ENCODE peak calls at places on chromosomes 1 and 21, in eight cellular contexts. K is prostate gland, Q is AG04450, O is fibroblast of the aortic adventitia, S is ascending aorta, F is NB4, N is HCT116, C is brain microvascular endothelial cell. L is an unnamed sample.

GRCh38 chr1:115262886-115263285 is 75.2 kb downstream of the NGF start:
- DNase-seq in K (no peak), Q (peak), O (peak), S (no peak), F (no peak), N (no peak), C (peak), L (no peak)

GRCh38 chr1:40663324-40664166 is 1.9 kb downstream of the RIMS3 start:
- DNase-seq in K (no peak), Q (no peak), O (no peak), S (no peak), F (peak), N (no peak), C (no peak), L (no peak)

GRCh38 chr1:69421286-69421685 is 146.4 kb upstream of the LRRC7 start:
- DNase-seq in K (no peak), Q (no peak), O (no peak), S (no peak), F (no peak), N (no peak), C (peak), L (no peak)

GRCh38 chr1:102772831-102773230 is 335.5 kb downstream of the COL11A1 start:
- DNase-seq in K (no peak), Q (no peak), O (no peak), S (no peak), F (no peak), N (no peak), C (no peak), L (no peak)

GRCh38 chr1:201125019-201125418 is 2.0 kb downstream of the ASCL5 start:
- DNase-seq in K (no peak), Q (no peak), O (no peak), S (no peak), F (no peak), N (no peak), C (no peak), L (no peak)

GRCh38 chr1:44318097-44319088 is 36.7 kb downstream of the ERI3 start:
- DNase-seq in K (no peak), Q (peak), O (peak), S (no peak), F (peak), N (no peak), C (peak), L (no peak)

GRCh38 chr1:1554926-1555915 is 14.8 kb upstream of the TMEM240 start:
- DNase-seq in K (no peak), Q (no peak), O (peak), S (no peak), F (no peak), N (no peak), C (peak), L (no peak)

GRCh38 chr21:45209685-45210284 is 77.9 kb downstream of the POFUT2 start:
- DNase-seq in K (no peak), Q (no peak), O (no peak), S (peak), F (no peak), N (no peak), C (no peak), L (no peak)

GRCh38 chr1:85356130-85356529 is 79.7 kb upstream of the BCL10 start:
- DNase-seq in K (no peak), Q (no peak), O (no peak), S (no peak), F (no peak), N (no peak), C (no peak), L (no peak)

GRCh38 chr21:44911384-44912157 is 9.1 kb downstream of the ITGB2 start:
- DNase-seq in K (peak), Q (no peak), O (no peak), S (peak), F (no peak), N (no peak), C (no peak), L (no peak)

GRCh38 chr1:41045740-41046139 is 24.2 kb upstream of the SLFNL1 start:
- DNase-seq in K (peak), Q (no peak), O (peak), S (peak), F (no peak), N (no peak), C (peak), L (peak)

GRCh38 chr21:38902608-38903445 is 97.1 kb downstream of the ETS2 start:
- DNase-seq in K (no peak), Q (no peak), O (peak), S (no peak), F (no peak), N (no peak), C (no peak), L (no peak)

GRCh38 chr21:41478319-41479177 is 29.4 kb downstream of the TMPRSS2 start:
- DNase-seq in K (no peak), Q (no peak), O (no peak), S (no peak), F (no peak), N (no peak), C (no peak), L (no peak)

GRCh38 chr1:21904725-21905520 is 32.2 kb downstream of the HSPG2 start:
- DNase-seq in K (no peak), Q (no peak), O (peak), S (peak), F (peak), N (peak), C (peak), L (peak)

GRCh38 chr1:59013276-59013927 is 229.6 kb upstream of the JUN start:
- DNase-seq in K (peak), Q (no peak), O (peak), S (no peak), F (no peak), N (no peak), C (peak), L (no peak)

GRCh38 chr1:230073371-230074035 is 6.5 kb downstream of the GALNT2 start:
- DNase-seq in K (no peak), Q (peak), O (no peak), S (no peak), F (no peak), N (no peak), C (peak), L (no peak)

GRCh38 chr1:22709227-22709626 is 1.4 kb upstream of the EPHB2 start:
- DNase-seq in K (no peak), Q (no peak), O (no peak), S (no peak), F (no peak), N (no peak), C (no peak), L (no peak)

GRCh38 chr21:28605138-28605537 is 387.5 kb downstream of the LTN1 start:
- DNase-seq in K (no peak), Q (no peak), O (no peak), S (no peak), F (no peak), N (no peak), C (no peak), L (no peak)

GRCh38 chr1:82343381-82343780 is 542.6 kb downstream of the ADGRL2 start:
- DNase-seq in K (no peak), Q (no peak), O (no peak), S (no peak), F (no peak), N (no peak), C (peak), L (no peak)

GRCh38 chr21:31316488-31317169 is 27.4 kb downstream of the TIAM1 start:
- DNase-seq in K (no peak), Q (no peak), O (peak), S (no peak), F (no peak), N (peak), C (peak), L (no peak)

GRCh38 chr1:23957096-23957495 is 2.5 kb upstream of the PNRC2 start:
- DNase-seq in K (peak), Q (no peak), O (no peak), S (no peak), F (no peak), N (no peak), C (no peak), L (no peak)

GRCh38 chr1:53705446-53706096 is 33.4 kb downstream of the GLIS1 start:
- DNase-seq in K (no peak), Q (no peak), O (no peak), S (no peak), F (no peak), N (no peak), C (no peak), L (no peak)

GRCh38 chr1:4174291-4175200 is 274.5 kb upstream of the C1orf174 start:
- DNase-seq in K (no peak), Q (no peak), O (no peak), S (no peak), F (no peak), N (no peak), C (no peak), L (no peak)

GRCh38 chr1:35173516-35174224 is 19.3 kb downstream of the SFPQ start:
- DNase-seq in K (no peak), Q (no peak), O (no peak), S (no peak), F (peak), N (no peak), C (no peak), L (no peak)

GRCh38 chr1:97412155-97412554 is 508.7 kb downstream of the DPYD start:
- DNase-seq in K (no peak), Q (no peak), O (peak), S (no peak), F (no peak), N (no peak), C (no peak), L (no peak)

GRCh38 chr21:45412909-45413581 is 8.1 kb downstream of the COL18A1 start:
- DNase-seq in K (no peak), Q (no peak), O (no peak), S (peak), F (no peak), N (no peak), C (no peak), L (no peak)

GRCh38 chr1:109188776-109189175 is 24.9 kb upstream of the SARS1 start:
- DNase-seq in K (no peak), Q (no peak), O (no peak), S (no peak), F (no peak), N (no peak), C (no peak), L (no peak)

GRCh38 chr1:109190189-109190588 is 23.5 kb upstream of the SARS1 start:
- DNase-seq in K (no peak), Q (no peak), O (no peak), S (no peak), F (no peak), N (no peak), C (no peak), L (no peak)

GRCh38 chr1:109192433-109192832 is 21.3 kb upstream of the SARS1 start:
- DNase-seq in K (no peak), Q (no peak), O (no peak), S (no peak), F (no peak), N (no peak), C (no peak), L (no peak)

GRCh38 chr1:109193653-109194590 is 19.8 kb upstream of the SARS1 start:
- DNase-seq in K (no peak), Q (no peak), O (no peak), S (no peak), F (peak), N (no peak), C (no peak), L (no peak)

GRCh38 chr1:109191377-109191776 is 22.3 kb upstream of the SARS1 start:
- DNase-seq in K (no peak), Q (no peak), O (no peak), S (no peak), F (peak), N (no peak), C (no peak), L (no peak)
- H3K4me3 ChIP-seq in K (no peak), Q (no peak), O (no peak), S (no peak), F (no peak), N (no peak), C (no peak), L (no peak)

DNA sequence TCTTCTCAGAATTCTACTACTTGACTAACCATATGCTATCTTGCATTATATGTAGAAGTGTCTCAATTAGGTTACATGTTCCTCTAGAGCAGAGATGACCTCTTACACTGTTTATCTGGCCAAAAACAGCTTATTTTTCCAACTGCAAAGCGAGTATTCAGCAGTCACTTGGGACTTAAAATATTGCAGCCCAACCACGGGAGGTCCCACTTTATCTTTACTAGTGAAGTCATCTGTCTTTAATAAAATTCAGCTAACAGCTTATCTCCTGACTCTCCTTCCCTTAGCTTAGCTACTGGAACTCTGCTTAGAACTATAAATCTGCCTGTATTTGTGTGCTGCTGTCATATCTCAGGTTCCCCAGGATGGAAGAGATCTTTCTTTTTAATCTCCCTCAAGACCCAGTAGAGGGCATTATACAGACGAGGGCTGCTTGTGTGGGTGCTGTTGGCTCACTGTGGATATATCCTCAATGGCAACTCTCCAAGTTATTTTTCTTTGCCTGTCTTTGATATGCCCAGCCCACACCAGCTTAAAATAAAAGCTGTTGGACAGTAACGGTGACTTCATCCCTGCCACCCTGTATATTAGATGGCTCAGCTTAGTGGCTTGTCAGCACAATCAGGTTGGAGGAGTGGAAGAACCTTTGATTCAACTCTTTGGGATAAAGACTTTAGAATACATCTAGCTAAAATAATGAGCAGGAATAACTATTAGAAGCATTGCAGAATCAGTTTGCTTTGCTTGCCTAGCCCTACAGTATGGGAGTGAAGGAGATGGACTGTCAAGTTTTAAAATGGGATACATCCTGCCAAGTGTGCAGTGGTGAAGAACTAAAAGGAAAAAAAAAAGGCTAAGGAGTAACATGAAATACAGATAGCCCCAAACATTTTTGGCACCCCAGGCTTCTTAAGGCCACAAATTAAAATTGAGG is 9.6 kb downstream of the ENSA start:
- DNase-seq in K (peak), Q (no peak), O (peak), S (no peak), F (peak), N (no peak), C (peak), L (peak)
- TF ChIP-seq CTCF in K (peak), Q (peak), O (peak), S (no peak), F (peak), N (peak), C (peak), L (peak)

GRCh38 chr1:156963621-156964020 is 43.2 kb downstream of the LRRC71 start:
- DNase-seq in K (no peak), Q (no peak), O (no peak), S (no peak), F (peak), N (no peak), C (no peak), L (no peak)
- H3K4me3 ChIP-seq in K (no peak), Q (no peak), O (no peak), S (no peak), F (no peak), N (no peak), C (no peak), L (no peak)

GRCh38 chr1:195939844-195940243 is 668.4 kb downstream of the KCNT2 start:
- DNase-seq in K (no peak), Q (no peak), O (peak), S (no peak), F (no peak), N (no peak), C (no peak), L (no peak)
- TF ChIP-seq CTCF in K (no peak), Q (peak), O (no peak), S (no peak), F (no peak), N (peak), C (peak), L (peak)

GRCh38 chr1:30866594-30866993 is 42.0 kb downstream of the SDC3 start:
- DNase-seq in K (no peak), Q (no peak), O (no peak), S (no peak), F (no peak), N (no peak), C (no peak), L (no peak)

GRCh38 chr1:30867537-30867936 is 41.0 kb downstream of the SDC3 start:
- DNase-seq in K (no peak), Q (no peak), O (no peak), S (no peak), F (no peak), N (no peak), C (no peak), L (no peak)

GRCh38 chr1:30860320-30860652 is 48.3 kb downstream of the SDC3 start:
- DNase-seq in K (no peak), Q (no peak), O (no peak), S (no peak), F (no peak), N (no peak), C (no peak), L (no peak)

GRCh38 chr1:30864681-30865080 is 43.9 kb downstream of the SDC3 start:
- DNase-seq in K (no peak), Q (no peak), O (peak), S (no peak), F (no peak), N (no peak), C (no peak), L (no peak)

GRCh38 chr1:30863955-30864604 is 44.5 kb downstream of the SDC3 start:
- DNase-seq in K (no peak), Q (no peak), O (no peak), S (no peak), F (no peak), N (no peak), C (no peak), L (no peak)
- H3K4me3 ChIP-seq in K (no peak), Q (no peak), O (no peak), S (no peak), F (no peak), N (no peak), C (no peak), L (no peak)

GRCh38 chr1:227447531-227447990 is 115.8 kb upstream of the ZNF678 start:
- DNase-seq in K (no peak), Q (no peak), O (peak), S (no peak), F (no peak), N (no peak), C (peak), L (no peak)
- TF ChIP-seq CTCF in K (peak), Q (peak), O (peak), S (peak), F (no peak), N (peak), C (peak), L (peak)

GRCh38 chr1:11417162-11417561 is 61.8 kb upstream of the DISP3 start:
- DNase-seq in K (no peak), Q (no peak), O (no peak), S (no peak), F (no peak), N (no peak), C (no peak), L (no peak)

GRCh38 chr1:11414921-11415538 is 63.9 kb upstream of the DISP3 start:
- DNase-seq in K (no peak), Q (no peak), O (no peak), S (no peak), F (no peak), N (no peak), C (no peak), L (no peak)

GRCh38 chr1:11412166-11412565 is 66.8 kb upstream of the DISP3 start:
- DNase-seq in K (no peak), Q (no peak), O (no peak), S (no peak), F (no peak), N (no peak), C (no peak), L (no peak)

GRCh38 chr1:11413907-11414495 is 65.0 kb upstream of the DISP3 start:
- DNase-seq in K (no peak), Q (no peak), O (no peak), S (no peak), F (no peak), N (no peak), C (no peak), L (no peak)
- H3K4me3 ChIP-seq in K (no peak), Q (no peak), O (no peak), S (no peak), F (no peak), N (no peak), C (no peak), L (no peak)

DNA sequence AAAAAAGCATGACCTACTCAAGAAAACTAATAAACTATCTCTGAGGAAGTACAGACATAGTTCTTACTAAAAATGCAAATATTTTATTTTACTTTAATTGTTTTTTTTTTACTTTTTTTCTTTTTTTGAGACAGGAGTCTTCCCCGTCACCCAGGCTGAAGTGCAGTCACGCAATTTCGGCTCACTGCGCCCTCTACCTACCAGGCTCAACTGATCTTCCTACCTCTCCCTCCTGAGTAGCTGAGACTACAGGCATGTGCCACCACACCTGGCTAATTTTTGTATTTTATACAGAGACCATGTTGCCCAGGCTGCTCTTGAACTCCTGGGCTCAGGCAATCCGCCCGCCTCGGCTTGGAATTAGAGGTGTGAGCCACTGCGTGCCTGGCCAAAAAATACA is 1263.1 kb downstream of the KCNT2 start:
- DNase-seq in K (no peak), Q (no peak), O (no peak), S (no peak), F (no peak), N (peak), C (no peak), L (no peak)
- TF ChIP-seq CTCF in K (no peak), Q (no peak), O (no peak), S (no peak), F (no peak), N (peak), C (no peak), L (peak)

DNA sequence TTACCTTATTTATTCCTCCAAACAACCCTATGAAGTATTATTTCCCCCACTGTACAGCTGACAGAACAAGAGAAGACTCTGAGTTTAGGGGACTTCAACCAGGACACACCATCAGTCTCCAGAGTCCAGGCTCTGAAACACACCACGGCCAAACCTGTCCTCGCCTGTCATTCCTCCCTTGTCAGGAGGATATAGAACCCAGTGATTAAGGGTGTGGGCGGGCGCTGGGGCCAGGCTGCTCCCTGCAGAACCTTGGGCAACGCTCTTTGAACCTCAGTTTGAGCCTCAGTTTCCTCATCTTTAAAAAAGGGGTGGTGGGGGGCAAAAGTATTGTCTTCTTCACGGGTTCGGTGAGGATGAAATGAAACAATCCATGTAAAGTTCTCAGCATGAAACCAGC is 9.4 kb upstream of the CEP85 start:
- DNase-seq in K (no peak), Q (no peak), O (no peak), S (no peak), F (no peak), N (no peak), C (no peak), L (no peak)
- H3K4me3 ChIP-seq in K (no peak), Q (no peak), O (no peak), S (peak), F (no peak), N (no peak), C (peak), L (no peak)

DNA sequence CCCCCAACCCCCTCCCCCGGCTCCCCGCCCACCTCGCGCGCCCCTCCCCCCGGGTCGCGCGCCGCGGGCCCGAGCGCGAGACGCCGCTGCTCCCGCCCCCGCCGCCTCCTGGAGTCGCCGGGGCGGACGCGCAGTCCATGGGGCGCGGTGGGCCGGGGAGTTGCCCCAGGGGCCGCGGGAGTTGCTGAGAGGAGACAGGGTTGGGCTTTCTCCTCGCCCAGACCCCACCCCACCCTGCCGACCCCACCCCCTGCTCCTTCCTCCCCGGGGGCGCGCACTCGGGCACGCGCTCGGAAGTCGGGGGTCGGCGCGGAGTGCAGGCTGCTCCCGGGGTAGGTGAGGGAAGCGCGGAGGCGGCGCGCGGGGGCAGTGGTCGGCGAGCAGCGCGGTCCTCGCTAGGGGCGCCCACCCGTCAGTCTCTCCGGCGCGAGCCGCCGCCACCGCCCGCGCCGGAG is at the start of gene LAMC1:
- DNase-seq in K (peak), Q (peak), O (peak), S (peak), F (peak), N (no peak), C (peak), L (no peak)
- TF ChIP-seq CTCF in K (no peak), Q (no peak), O (peak), S (no peak), F (no peak), N (no peak), C (no peak), L (no peak)

L was measured in retinal pigment epithelial cell.